ENCODE peak calls at places on chromosomes 16 and 17, in four cellular contexts. One of them, this sample, is unnamed.

GRCh38 chr16:14013571-14014283 is 57.4 kb upstream of the MRTFB start:
- DNase-seq in HFFc6: peak
- DNase-seq in lower leg skin: peak
- DNase-seq in cardiac muscle cell: peak
- DNase-seq in this sample: no peak

GRCh38 chr17:21278304-21279197 is 6.0 kb upstream of the MAP2K3 start:
- DNase-seq in HFFc6: no peak
- DNase-seq in cardiac muscle cell: peak
- DNase-seq in lower leg skin: peak
- DNase-seq in this sample: no peak

GRCh38 chr17:40886090-40886489 is 1.0 kb upstream of the KRT20 start:
- DNase-seq in lower leg skin: no peak
- DNase-seq in cardiac muscle cell: peak
- DNase-seq in HFFc6: peak
- DNase-seq in this sample: no peak

GRCh38 chr17:57874434-57875108 is 24.7 kb upstream of the MRPS23 start:
- DNase-seq in cardiac muscle cell: peak
- DNase-seq in lower leg skin: no peak
- DNase-seq in HFFc6: peak
- DNase-seq in this sample: no peak

GRCh38 chr16:68074850-68075249 is 10.3 kb upstream of the NFATC3 start:
- DNase-seq in HFFc6: no peak
- DNase-seq in lower leg skin: no peak
- DNase-seq in cardiac muscle cell: no peak
- DNase-seq in this sample: peak

GRCh38 chr16:3007957-3008748 is 4.6 kb upstream of the CLDN9 start:
- DNase-seq in cardiac muscle cell: no peak
- DNase-seq in HFFc6: no peak
- DNase-seq in lower leg skin: no peak
- DNase-seq in this sample: no peak

GRCh38 chr16:5385115-5385514 is 287.5 kb upstream of the EEF2KMT start:
- DNase-seq in cardiac muscle cell: no peak
- DNase-seq in lower leg skin: no peak
- DNase-seq in HFFc6: no peak
- DNase-seq in this sample: no peak

GRCh38 chr16:15611610-15612009 is 31.3 kb downstream of the MARF1 start:
- DNase-seq in cardiac muscle cell: no peak
- DNase-seq in HFFc6: no peak
- DNase-seq in lower leg skin: no peak
- DNase-seq in this sample: no peak

GRCh38 chr16:57533618-57534336 is 2.6 kb downstream of the CCDC102A start:
- DNase-seq in lower leg skin: peak
- DNase-seq in cardiac muscle cell: no peak
- DNase-seq in HFFc6: no peak
- DNase-seq in this sample: peak

GRCh38 chr17:72511874-72512273 is 391.1 kb downstream of the SOX9 start:
- DNase-seq in cardiac muscle cell: no peak
- DNase-seq in HFFc6: no peak
- DNase-seq in lower leg skin: no peak
- DNase-seq in this sample: no peak

GRCh38 chr17:4536742-4537411 is 18.3 kb downstream of the MYBBP1A start:
- DNase-seq in HFFc6: no peak
- DNase-seq in cardiac muscle cell: peak
- DNase-seq in lower leg skin: no peak
- DNase-seq in this sample: no peak

GRCh38 chr17:82802141-82802540 is 37.7 kb downstream of the ZNF750 start:
- DNase-seq in cardiac muscle cell: peak
- DNase-seq in lower leg skin: no peak
- DNase-seq in HFFc6: no peak
- DNase-seq in this sample: no peak

GRCh38 chr17:74305865-74306654 is 20.0 kb upstream of the KIF19 start:
- DNase-seq in cardiac muscle cell: no peak
- DNase-seq in lower leg skin: no peak
- DNase-seq in HFFc6: no peak
- DNase-seq in this sample: no peak

GRCh38 chr16:16133943-16134604 is 89.2 kb downstream of the ABCC6 start:
- DNase-seq in cardiac muscle cell: peak
- DNase-seq in HFFc6: no peak
- DNase-seq in lower leg skin: no peak
- DNase-seq in this sample: no peak

GRCh38 chr17:59830007-59830630 is 62.6 kb downstream of the TUBD1 start:
- DNase-seq in HFFc6: no peak
- DNase-seq in lower leg skin: no peak
- DNase-seq in cardiac muscle cell: peak
- DNase-seq in this sample: no peak

GRCh38 chr17:11561281-11561680 is 37.0 kb upstream of the DNAH9 start:
- DNase-seq in lower leg skin: peak
- DNase-seq in HFFc6: no peak
- DNase-seq in cardiac muscle cell: no peak
- DNase-seq in this sample: peak

This sample was measured in vagina.